ENCODE peak calls at places on chromosome 6, in ten cellular contexts. One of them, this sample, is unnamed. For H3K27me3, the result is how much of the 10 kb centered on the place peaks cover.

GRCh38 chr6:38021029-38021428 is 201.5 kb downstream of the ZFAND3 start:
- DNase-seq in prostate gland: no peak
- DNase-seq in HCT116: no peak
- DNase-seq in tibial nerve: no peak
- DNase-seq in uterus: no peak
- DNase-seq in IMR-90: no peak
- DNase-seq in endothelial cell of umbilical vein: no peak
- DNase-seq in H1: no peak
- DNase-seq in heart left ventricle: no peak
- DNase-seq in Peyer's patch: no peak
- DNase-seq in this sample: no peak

GRCh38 chr6:43171284-43172126 is 436 bp downstream of the SRF start:
- DNase-seq in IMR-90: no peak
- DNase-seq in tibial nerve: no peak
- DNase-seq in heart left ventricle: peak
- DNase-seq in HCT116: no peak
- DNase-seq in endothelial cell of umbilical vein: peak
- DNase-seq in prostate gland: no peak
- DNase-seq in Peyer's patch: peak
- DNase-seq in H1: peak
- DNase-seq in uterus: no peak
- DNase-seq in this sample: peak

GRCh38 chr6:45898941-45899682 is 116.5 kb downstream of the CLIC5 start:
- DNase-seq in tibial nerve: no peak
- DNase-seq in heart left ventricle: no peak
- DNase-seq in endothelial cell of umbilical vein: no peak
- DNase-seq in IMR-90: no peak
- DNase-seq in Peyer's patch: no peak
- DNase-seq in H1: no peak
- DNase-seq in prostate gland: no peak
- DNase-seq in HCT116: no peak
- DNase-seq in uterus: no peak
- DNase-seq in this sample: no peak

GRCh38 chr6:14851286-14851685 is 394.6 kb upstream of the JARID2 start:
- DNase-seq in Peyer's patch: no peak
- DNase-seq in tibial nerve: no peak
- DNase-seq in prostate gland: no peak
- DNase-seq in HCT116: no peak
- DNase-seq in IMR-90: peak
- DNase-seq in H1: no peak
- DNase-seq in heart left ventricle: no peak
- DNase-seq in endothelial cell of umbilical vein: no peak
- DNase-seq in uterus: no peak
- DNase-seq in this sample: no peak

GRCh38 chr6:27795697-27796494 is 116.3 kb downstream of the OR2B2 start:
- DNase-seq in IMR-90: peak
- DNase-seq in Peyer's patch: peak
- DNase-seq in uterus: peak
- DNase-seq in prostate gland: peak
- DNase-seq in HCT116: peak
- DNase-seq in H1: peak
- DNase-seq in tibial nerve: peak
- DNase-seq in endothelial cell of umbilical vein: peak
- DNase-seq in heart left ventricle: no peak
- DNase-seq in this sample: peak

GRCh38 chr6:159068904-159069578 is 24.2 kb upstream of the TAGAP start:
- DNase-seq in uterus: no peak
- DNase-seq in Peyer's patch: no peak
- DNase-seq in HCT116: no peak
- DNase-seq in prostate gland: no peak
- DNase-seq in endothelial cell of umbilical vein: no peak
- DNase-seq in heart left ventricle: no peak
- DNase-seq in IMR-90: no peak
- DNase-seq in tibial nerve: no peak
- DNase-seq in H1: peak
- DNase-seq in this sample: no peak

GRCh38 chr6:44054635-44055559 is 72.4 kb downstream of the MRPL14 start:
- DNase-seq in prostate gland: no peak
- DNase-seq in IMR-90: peak
- DNase-seq in uterus: no peak
- DNase-seq in endothelial cell of umbilical vein: no peak
- DNase-seq in HCT116: no peak
- DNase-seq in Peyer's patch: no peak
- DNase-seq in tibial nerve: no peak
- DNase-seq in H1: no peak
- DNase-seq in heart left ventricle: no peak
- DNase-seq in this sample: no peak

GRCh38 chr6:136647363-136647763 is 97.1 kb upstream of the MAP7 start:
- DNase-seq in Peyer's patch: peak
- DNase-seq in IMR-90: peak
- DNase-seq in H1: no peak
- DNase-seq in endothelial cell of umbilical vein: peak
- DNase-seq in tibial nerve: no peak
- DNase-seq in heart left ventricle: no peak
- DNase-seq in HCT116: no peak
- DNase-seq in uterus: peak
- DNase-seq in prostate gland: no peak
- DNase-seq in this sample: no peak

GRCh38 chr6:149065658-149066556 is 251.6 kb upstream of the TAB2 start:
- DNase-seq in IMR-90: no peak
- DNase-seq in Peyer's patch: peak
- DNase-seq in prostate gland: no peak
- DNase-seq in heart left ventricle: no peak
- DNase-seq in tibial nerve: peak
- DNase-seq in uterus: no peak
- DNase-seq in endothelial cell of umbilical vein: no peak
- DNase-seq in H1: no peak
- DNase-seq in HCT116: no peak
- DNase-seq in this sample: no peak

GRCh38 chr6:88008821-88009220 is 38.8 kb upstream of the SPACA1 start:
- DNase-seq in IMR-90: no peak
- DNase-seq in uterus: no peak
- DNase-seq in H1: no peak
- DNase-seq in Peyer's patch: no peak
- DNase-seq in endothelial cell of umbilical vein: no peak
- DNase-seq in heart left ventricle: no peak
- DNase-seq in tibial nerve: no peak
- DNase-seq in HCT116: no peak
- DNase-seq in prostate gland: no peak
- DNase-seq in this sample: no peak

GRCh38 chr6:36563928-36564284 is 16.6 kb upstream of the STK38 start:
- DNase-seq in endothelial cell of umbilical vein: no peak
- DNase-seq in prostate gland: no peak
- DNase-seq in uterus: no peak
- DNase-seq in Peyer's patch: no peak
- DNase-seq in IMR-90: no peak
- DNase-seq in H1: no peak
- DNase-seq in heart left ventricle: no peak
- DNase-seq in tibial nerve: no peak
- DNase-seq in HCT116: no peak
- DNase-seq in this sample: no peak

GRCh38 chr6:80132942-80133517 is 26.6 kb downstream of the BCKDHB start:
- DNase-seq in HCT116: peak
- DNase-seq in heart left ventricle: no peak
- DNase-seq in uterus: peak
- DNase-seq in H1: peak
- DNase-seq in prostate gland: peak
- DNase-seq in tibial nerve: peak
- DNase-seq in IMR-90: peak
- DNase-seq in endothelial cell of umbilical vein: peak
- DNase-seq in Peyer's patch: peak
- DNase-seq in this sample: peak

GRCh38 chr6:45289751-45290514 is 38.2 kb upstream of the RUNX2 start:
- DNase-seq in HCT116: no peak
- DNase-seq in H1: no peak
- DNase-seq in IMR-90: no peak
- DNase-seq in prostate gland: no peak
- DNase-seq in endothelial cell of umbilical vein: no peak
- DNase-seq in heart left ventricle: no peak
- DNase-seq in Peyer's patch: no peak
- DNase-seq in uterus: no peak
- DNase-seq in tibial nerve: no peak
- DNase-seq in this sample: no peak

GRCh38 chr6:2037230-2037926 is 208.0 kb downstream of the GMDS start:
- DNase-seq in prostate gland: no peak
- DNase-seq in endothelial cell of umbilical vein: peak
- DNase-seq in IMR-90: peak
- DNase-seq in H1: no peak
- DNase-seq in Peyer's patch: no peak
- DNase-seq in heart left ventricle: no peak
- DNase-seq in uterus: no peak
- DNase-seq in tibial nerve: no peak
- DNase-seq in HCT116: no peak
- DNase-seq in this sample: no peak
- TF ChIP-seq CTCF in prostate gland: no peak
- TF ChIP-seq CTCF in endothelial cell of umbilical vein: peak
- TF ChIP-seq CTCF in IMR-90: peak
- TF ChIP-seq CTCF in H1: peak
- TF ChIP-seq CTCF in Peyer's patch: no peak
- TF ChIP-seq CTCF in heart left ventricle: peak
- TF ChIP-seq CTCF in uterus: no peak
- TF ChIP-seq CTCF in tibial nerve: peak
- TF ChIP-seq CTCF in HCT116: no peak
- TF ChIP-seq CTCF in this sample: no peak

GRCh38 chr6:41367700-41368099 is 32.3 kb downstream of the NCR2 start:
- DNase-seq in heart left ventricle: no peak
- DNase-seq in HCT116: peak
- DNase-seq in Peyer's patch: no peak
- DNase-seq in IMR-90: peak
- DNase-seq in tibial nerve: peak
- DNase-seq in endothelial cell of umbilical vein: peak
- DNase-seq in H1: peak
- DNase-seq in prostate gland: peak
- DNase-seq in uterus: peak
- DNase-seq in this sample: peak
- H3K27me3 ChIP-seq in heart left ventricle: half or more
- H3K27me3 ChIP-seq in HCT116: under half
- H3K27me3 ChIP-seq in Peyer's patch: under half
- H3K27me3 ChIP-seq in IMR-90: under half
- H3K27me3 ChIP-seq in tibial nerve: under half
- H3K27me3 ChIP-seq in endothelial cell of umbilical vein: under half
- H3K27me3 ChIP-seq in H1: under half
- H3K27me3 ChIP-seq in prostate gland: under half
- H3K27me3 ChIP-seq in uterus: under half
- H3K27me3 ChIP-seq in this sample: under half

GRCh38 chr6:29976588-29977424 is 34.5 kb downstream of the HLA-A start:
- DNase-seq in HCT116: peak
- DNase-seq in Peyer's patch: peak
- DNase-seq in IMR-90: peak
- DNase-seq in endothelial cell of umbilical vein: peak
- DNase-seq in prostate gland: peak
- DNase-seq in heart left ventricle: peak
- DNase-seq in H1: peak
- DNase-seq in uterus: peak
- DNase-seq in tibial nerve: peak
- DNase-seq in this sample: peak
- TF ChIP-seq POLR2A in HCT116: no peak
- TF ChIP-seq POLR2A in Peyer's patch: peak
- TF ChIP-seq POLR2A in IMR-90: peak
- TF ChIP-seq POLR2A in endothelial cell of umbilical vein: peak
- TF ChIP-seq POLR2A in prostate gland: peak
- TF ChIP-seq POLR2A in heart left ventricle: no peak
- TF ChIP-seq POLR2A in H1: no peak
- TF ChIP-seq POLR2A in uterus: peak
- TF ChIP-seq POLR2A in tibial nerve: peak
- TF ChIP-seq POLR2A in this sample: no peak

DNA sequence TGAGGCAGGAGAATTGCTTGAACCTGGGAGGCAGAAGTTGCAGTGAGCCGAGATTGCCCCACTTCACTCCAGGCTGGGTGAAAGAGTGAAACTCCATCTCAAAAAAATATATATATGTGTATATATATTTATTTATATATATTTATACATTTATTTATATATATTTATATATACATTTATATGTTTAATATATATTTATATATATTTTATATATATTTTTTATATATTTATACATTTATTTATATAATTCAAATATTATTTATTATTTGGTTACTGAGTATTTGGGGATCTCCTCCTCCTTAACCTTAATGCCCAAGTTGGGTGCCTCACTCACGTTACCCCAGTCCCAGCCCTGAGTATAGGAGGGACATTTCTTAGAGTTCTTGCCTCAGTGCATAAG is 2.7 kb downstream of the FAM50B start:
- DNase-seq in prostate gland: no peak
- DNase-seq in heart left ventricle: no peak
- DNase-seq in IMR-90: no peak
- DNase-seq in uterus: no peak
- DNase-seq in Peyer's patch: no peak
- DNase-seq in HCT116: no peak
- DNase-seq in tibial nerve: no peak
- DNase-seq in endothelial cell of umbilical vein: no peak
- DNase-seq in H1: no peak
- DNase-seq in this sample: no peak
- TF ChIP-seq CTCF in prostate gland: no peak
- TF ChIP-seq CTCF in heart left ventricle: no peak
- TF ChIP-seq CTCF in IMR-90: no peak
- TF ChIP-seq CTCF in uterus: no peak
- TF ChIP-seq CTCF in Peyer's patch: no peak
- TF ChIP-seq CTCF in HCT116: no peak
- TF ChIP-seq CTCF in tibial nerve: no peak
- TF ChIP-seq CTCF in endothelial cell of umbilical vein: no peak
- TF ChIP-seq CTCF in H1: no peak
- TF ChIP-seq CTCF in this sample: no peak

DNA sequence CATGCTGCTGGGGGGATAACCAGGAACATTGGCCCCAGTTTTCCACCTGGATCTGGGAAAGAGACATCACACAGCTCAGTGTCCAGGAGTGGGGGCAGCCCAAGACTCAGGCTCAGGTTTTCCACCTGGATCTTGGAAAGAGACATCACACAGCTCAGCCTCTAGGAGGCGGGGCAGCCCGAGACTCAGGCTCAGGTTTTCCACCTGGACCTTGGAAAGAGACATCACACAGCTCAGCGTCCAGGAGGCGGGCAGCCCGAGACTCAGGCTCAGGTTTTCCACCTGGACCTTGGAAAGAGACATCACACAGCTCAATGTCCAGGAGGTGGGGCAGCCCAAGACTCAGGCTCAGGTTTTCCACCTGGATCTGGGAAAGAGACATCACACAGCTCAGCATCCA is 361.6 kb downstream of the THBS2 start:
- DNase-seq in IMR-90: no peak
- DNase-seq in tibial nerve: no peak
- DNase-seq in endothelial cell of umbilical vein: no peak
- DNase-seq in prostate gland: no peak
- DNase-seq in H1: no peak
- DNase-seq in HCT116: no peak
- DNase-seq in Peyer's patch: peak
- DNase-seq in heart left ventricle: no peak
- DNase-seq in uterus: no peak
- DNase-seq in this sample: no peak
- H3K27me3 ChIP-seq in IMR-90: under half
- H3K27me3 ChIP-seq in tibial nerve: under half
- H3K27me3 ChIP-seq in endothelial cell of umbilical vein: under half
- H3K27me3 ChIP-seq in prostate gland: under half
- H3K27me3 ChIP-seq in H1: under half
- H3K27me3 ChIP-seq in HCT116: under half
- H3K27me3 ChIP-seq in Peyer's patch: under half
- H3K27me3 ChIP-seq in heart left ventricle: under half
- H3K27me3 ChIP-seq in uterus: under half
- H3K27me3 ChIP-seq in this sample: under half

This sample was measured in thyroid gland.